ENCODE peak calls at places on chromosomes 16 and 17, in seven cellular contexts. One of them, this sample, is unnamed.
A peak's percentile ranks its signal among the peaks of the same experiment; 100 is the strongest.

GRCh38 chr16:51755039-51755501 is 604.0 kb upstream of the SALL1 start:
- DNase-seq in CD4-positive, alpha-beta T cell: no peak
- DNase-seq in SHP77: no peak
- DNase-seq in SW 1271: no peak
- DNase-seq in H1: no peak
- DNase-seq in mesothelial cell of epicardium: no peak
- DNase-seq in prostate gland: no peak
- DNase-seq in this sample: no peak

GRCh38 chr17:65123757-65124675 is 13.2 kb upstream of the RGS9 start:
- DNase-seq in CD4-positive, alpha-beta T cell: no peak
- DNase-seq in SHP77: no peak
- DNase-seq in SW 1271: no peak
- DNase-seq in H1: no peak
- DNase-seq in mesothelial cell of epicardium: no peak
- DNase-seq in prostate gland: no peak
- DNase-seq in this sample: no peak

GRCh38 chr17:7330099-7331015 is 1.2 kb upstream of the NEURL4 start:
- DNase-seq in CD4-positive, alpha-beta T cell: peak; percentile 53
- DNase-seq in SHP77: peak; percentile 90
- DNase-seq in SW 1271: peak; percentile 24
- DNase-seq in H1: no peak
- DNase-seq in mesothelial cell of epicardium: peak; percentile 67
- DNase-seq in prostate gland: peak; percentile 69
- DNase-seq in this sample: peak; percentile 60

GRCh38 chr17:36482611-36483504 is 3.6 kb upstream of the ZNHIT3 start:
- DNase-seq in CD4-positive, alpha-beta T cell: peak; percentile 58
- DNase-seq in SHP77: peak; percentile 63
- DNase-seq in SW 1271: peak; percentile 44
- DNase-seq in H1: peak; percentile 65
- DNase-seq in mesothelial cell of epicardium: peak; percentile 75
- DNase-seq in prostate gland: peak; percentile 69
- DNase-seq in this sample: peak; percentile 16

GRCh38 chr16:72847187-72848044 is 200.5 kb downstream of the ZFHX3 start:
- DNase-seq in CD4-positive, alpha-beta T cell: no peak
- DNase-seq in SHP77: peak; percentile 65
- DNase-seq in SW 1271: no peak
- DNase-seq in H1: no peak
- DNase-seq in mesothelial cell of epicardium: no peak
- DNase-seq in prostate gland: no peak
- DNase-seq in this sample: no peak

GRCh38 chr16:67384778-67385510 is 8.4 kb downstream of the TPPP3 start:
- DNase-seq in CD4-positive, alpha-beta T cell: no peak
- DNase-seq in SHP77: no peak
- DNase-seq in SW 1271: no peak
- DNase-seq in H1: no peak
- DNase-seq in mesothelial cell of epicardium: no peak
- DNase-seq in prostate gland: no peak
- DNase-seq in this sample: no peak

GRCh38 chr17:39636587-39636926 is 387 bp upstream of the STARD3 start:
- DNase-seq in CD4-positive, alpha-beta T cell: no peak
- DNase-seq in SHP77: no peak
- DNase-seq in SW 1271: no peak
- DNase-seq in H1: no peak
- DNase-seq in mesothelial cell of epicardium: no peak
- DNase-seq in prostate gland: no peak
- DNase-seq in this sample: no peak

GRCh38 chr17:7328840-7329359 is at the start of gene NEURL4:
- DNase-seq in CD4-positive, alpha-beta T cell: no peak
- DNase-seq in SHP77: no peak
- DNase-seq in SW 1271: no peak
- DNase-seq in H1: no peak
- DNase-seq in mesothelial cell of epicardium: no peak
- DNase-seq in prostate gland: no peak
- DNase-seq in this sample: no peak

GRCh38 chr17:28346199-28346580 is 10.6 kb downstream of the TNFAIP1 start:
- DNase-seq in CD4-positive, alpha-beta T cell: no peak
- DNase-seq in SHP77: no peak
- DNase-seq in SW 1271: no peak
- DNase-seq in H1: no peak
- DNase-seq in mesothelial cell of epicardium: no peak
- DNase-seq in prostate gland: no peak
- DNase-seq in this sample: no peak

GRCh38 chr16:88315543-88316105 is 67.1 kb upstream of the ZNF469 start:
- DNase-seq in CD4-positive, alpha-beta T cell: no peak
- DNase-seq in SHP77: peak; percentile 45
- DNase-seq in SW 1271: no peak
- DNase-seq in H1: no peak
- DNase-seq in mesothelial cell of epicardium: no peak
- DNase-seq in prostate gland: no peak
- DNase-seq in this sample: no peak

GRCh38 chr17:81665205-81666091 is 957 bp downstream of the OXLD1 start:
- DNase-seq in CD4-positive, alpha-beta T cell: no peak
- DNase-seq in SHP77: peak; percentile 81
- DNase-seq in SW 1271: no peak
- DNase-seq in H1: no peak
- DNase-seq in mesothelial cell of epicardium: no peak
- DNase-seq in prostate gland: no peak
- DNase-seq in this sample: no peak

GRCh38 chr17:14428640-14429029 is 127.8 kb downstream of the HS3ST3B1 start:
- DNase-seq in CD4-positive, alpha-beta T cell: no peak
- DNase-seq in SHP77: no peak
- DNase-seq in SW 1271: no peak
- DNase-seq in H1: no peak
- DNase-seq in mesothelial cell of epicardium: no peak
- DNase-seq in prostate gland: no peak
- DNase-seq in this sample: no peak

GRCh38 chr17:7932949-7933348 is 943 bp downstream of the CNTROB start:
- DNase-seq in CD4-positive, alpha-beta T cell: no peak
- DNase-seq in SHP77: peak; percentile 43
- DNase-seq in SW 1271: no peak
- DNase-seq in H1: no peak
- DNase-seq in mesothelial cell of epicardium: no peak
- DNase-seq in prostate gland: no peak
- DNase-seq in this sample: no peak

GRCh38 chr17:44354582-44355309 is 8.9 kb downstream of the FAM171A2 start:
- DNase-seq in CD4-positive, alpha-beta T cell: peak; percentile 52
- DNase-seq in SHP77: no peak
- DNase-seq in SW 1271: no peak
- DNase-seq in H1: no peak
- DNase-seq in mesothelial cell of epicardium: peak; percentile 67
- DNase-seq in prostate gland: no peak
- DNase-seq in this sample: no peak

GRCh38 chr16:81902025-81902424 is 109.2 kb downstream of the SDR42E1 start:
- DNase-seq in CD4-positive, alpha-beta T cell: no peak
- DNase-seq in SHP77: no peak
- DNase-seq in SW 1271: no peak
- DNase-seq in H1: no peak
- DNase-seq in mesothelial cell of epicardium: no peak
- DNase-seq in prostate gland: no peak
- DNase-seq in this sample: peak; percentile 99

GRCh38 chr17:74431568-74432483 is at the start of gene GPRC5C:
- DNase-seq in CD4-positive, alpha-beta T cell: no peak
- DNase-seq in SHP77: peak; percentile 88
- DNase-seq in SW 1271: no peak
- DNase-seq in H1: peak; percentile 63
- DNase-seq in mesothelial cell of epicardium: no peak
- DNase-seq in prostate gland: peak; percentile 96
- DNase-seq in this sample: no peak